ENCODE peak calls at places on chromosomes 12 and 14, in five cellular contexts. X, J, E, U and A are unnamed samples.

GRCh38 chr12:48768147-48768546 is 20.7 kb downstream of the ADCY6 start:
- DNase-seq in J (no peak), X (no peak), U (no peak), E (no peak), A (no peak)

GRCh38 chr14:101027291-101027690 is 123.8 kb upstream of the RTL1 start:
- DNase-seq in J (no peak), U (no peak), E (no peak), X (no peak), A (no peak)

GRCh38 chr12:75553398-75553797 is 42.0 kb upstream of the KRR1 start:
- DNase-seq in J (no peak), E (no peak), X (no peak), U (no peak), A (no peak)

GRCh38 chr14:106010783-106011182 is 484.4 kb downstream of the TMEM121 start:
- DNase-seq in U (no peak), X (no peak), J (no peak), E (no peak), A (no peak)

GRCh38 chr12:125159687-125160086 is 94.5 kb downstream of the AACS start:
- DNase-seq in E (no peak), U (no peak), J (no peak), X (no peak), A (peak)

GRCh38 chr14:93126124-93126523 is 10.4 kb upstream of the ITPK1 start:
- DNase-seq in E (no peak), X (no peak), J (no peak), U (no peak), A (no peak)

GRCh38 chr12:49955899-49956662 is 5.5 kb downstream of the AQP2 start:
- DNase-seq in E (no peak), X (no peak), J (no peak), U (no peak), A (no peak)

GRCh38 chr14:105248368-105249174 is at the start of gene BTBD6:
- DNase-seq in X (peak), J (no peak), E (peak), U (peak), A (peak)

GRCh38 chr12:94718114-94718513 is 67.8 kb upstream of the TMCC3 start:
- DNase-seq in E (no peak), X (no peak), U (no peak), J (no peak), A (no peak)

GRCh38 chr12:44765796-44766195 is 110.3 kb downstream of the NELL2 start:
- DNase-seq in J (no peak), U (no peak), X (no peak), E (no peak), A (no peak)

GRCh38 chr14:73787760-73788508 is 63.7 kb upstream of the PTGR2 start:
- DNase-seq in E (no peak), J (no peak), X (peak), U (no peak), A (no peak)

GRCh38 chr12:51819851-51820720 is 28.4 kb downstream of the FIGNL2 start:
- DNase-seq in E (no peak), X (no peak), U (peak), J (no peak), A (no peak)
- H3K4me3 ChIP-seq in E (no peak), X (no peak), U (peak), J (peak), A (peak)

GRCh38 chr14:99426265-99426664 is 54.4 kb downstream of the SETD3 start:
- DNase-seq in U (no peak), X (no peak), E (no peak), J (no peak), A (no peak)
- H3K4me3 ChIP-seq in U (no peak), X (no peak), E (no peak), J (no peak), A (no peak)

GRCh38 chr14:91417983-91418386 is 365 bp upstream of the CCDC88C start:
- DNase-seq in X (peak), J (no peak), E (no peak), U (peak), A (no peak)

GRCh38 chr14:91419451-91419850 is 1.8 kb upstream of the CCDC88C start:
- DNase-seq in U (no peak), E (no peak), X (no peak), J (no peak), A (no peak)

GRCh38 chr14:91417134-91417982 is at the start of gene CCDC88C:
- DNase-seq in E (no peak), J (no peak), X (peak), U (peak), A (peak)

GRCh38 chr14:91418387-91419043 is 895 bp upstream of the CCDC88C start:
- DNase-seq in U (peak), X (peak), E (peak), J (peak), A (peak)

GRCh38 chr14:91419044-91419397 is 1.4 kb upstream of the CCDC88C start:
- DNase-seq in X (no peak), J (no peak), E (no peak), U (no peak), A (peak)
- H3K4me3 ChIP-seq in X (peak), J (peak), E (no peak), U (no peak), A (peak)

GRCh38 chr14:103408491-103409155 is 23.4 kb downstream of the MARK3 start:
- DNase-seq in E (no peak), J (no peak), X (no peak), U (peak), A (no peak)
- H3K4me3 ChIP-seq in E (no peak), J (no peak), X (no peak), U (no peak), A (no peak)

GRCh38 chr12:1629338-1630080 is 478 bp downstream of the WNT5B start:
- DNase-seq in J (no peak), E (no peak), U (peak), X (no peak), A (no peak)

GRCh38 chr12:1628671-1629337 is at the start of gene WNT5B:
- DNase-seq in J (no peak), U (no peak), X (no peak), E (no peak), A (no peak)

GRCh38 chr12:1632702-1633101 is 3.7 kb downstream of the WNT5B start:
- DNase-seq in U (no peak), E (no peak), X (no peak), J (no peak), A (no peak)

GRCh38 chr12:1630081-1630826 is 1.2 kb downstream of the WNT5B start:
- DNase-seq in U (peak), X (no peak), J (no peak), E (peak), A (no peak)

GRCh38 chr12:1630827-1631591 is 2.0 kb downstream of the WNT5B start:
- DNase-seq in U (no peak), J (no peak), X (no peak), E (peak), A (no peak)
- H3K4me3 ChIP-seq in U (no peak), J (no peak), X (no peak), E (peak), A (no peak)